ENCODE peak calls at places on chromosomes 13 and 19, in seven cellular contexts. W is activated CD4-positive, alpha-beta T cell treated with anti-CD3 and anti-CD28 coated beads for 1 hour; D is naive thymus-derived CD8-positive, alpha-beta T cell; S is neural progenitor cell; Q is small intestine; L is tibial nerve; C is mesendoderm. J is an unnamed sample.

GRCh38 chr13:60851378-60851777 is 454.4 kb downstream of the TDRD3 start:
- DNase-seq in S (no peak), W (no peak), Q (no peak), D (no peak), L (no peak), C (no peak), J (no peak)

GRCh38 chr13:40494513-40494912 is 171.9 kb downstream of the FOXO1 start:
- DNase-seq in S (no peak), C (no peak), Q (no peak), W (no peak), L (no peak), D (no peak), J (peak; percentile 80)

GRCh38 chr19:38917516-38917915 is 5.5 kb upstream of the CCER2 start:
- DNase-seq in D (no peak), W (no peak), L (no peak), Q (no peak), S (no peak), C (no peak), J (no peak)

GRCh38 chr13:88601949-88602348 is 930.8 kb downstream of the SLITRK5 start:
- DNase-seq in W (no peak), S (no peak), C (no peak), Q (no peak), D (no peak), L (no peak), J (no peak)

GRCh38 chr13:79647518-79647917 is 166.6 kb downstream of the NDFIP2 start:
- DNase-seq in C (no peak), L (no peak), S (no peak), W (no peak), D (no peak), Q (peak; percentile 34), J (no peak)

GRCh38 chr13:40874138-40874776 is 84.8 kb downstream of the SLC25A15 start:
- DNase-seq in C (peak; percentile 8), D (no peak), S (no peak), Q (no peak), W (no peak), L (no peak), J (peak; percentile 8)

GRCh38 chr19:4638330-4638729 is 986 bp upstream of the TNFAIP8L1 start:
- DNase-seq in L (no peak), W (no peak), C (no peak), S (no peak), D (no peak), Q (no peak), J (no peak)

GRCh38 chr13:98327326-98328314 is 150.6 kb upstream of the RNF113B start:
- DNase-seq in L (no peak), S (peak; percentile 91), D (no peak), C (peak; percentile 76), Q (no peak), W (no peak), J (no peak)

GRCh38 chr19:40150170-40150569 is 41.1 kb upstream of the MAP3K10 start:
- DNase-seq in S (no peak), L (no peak), D (no peak), C (no peak), W (no peak), Q (no peak), J (no peak)

GRCh38 chr13:40490086-40490723 is 176.2 kb downstream of the FOXO1 start:
- DNase-seq in C (no peak), W (peak; percentile 33), S (no peak), L (no peak), D (peak; percentile 48), Q (peak; percentile 56), J (peak; percentile 23)

J was measured in CD4-positive, CD25-positive, alpha-beta regulatory T cell.